ENCODE peak calls at places on chromosomes 3 and 15, in four cellular contexts. S is germinal center; P is CD8-positive, alpha-beta T cell; Q is HEK293T. B is an unnamed sample.
A peak's percentile ranks its signal among the peaks of the same experiment; 100 is the strongest.

GRCh38 chr15:99158626-99159412 is 53.9 kb downstream of the SYNM start:
- DNase-seq in S (no peak), P (no peak), Q (no peak), B (no peak)

GRCh38 chr15:91553455-91553854 is 300.1 kb upstream of the SLCO3A1 start:
- DNase-seq in S (no peak), P (no peak), Q (no peak), B (no peak)

GRCh38 chr3:128341659-128342395 is 124.9 kb downstream of the DNAJB8 start:
- DNase-seq in S (no peak), P (no peak), Q (no peak), B (no peak)

GRCh38 chr15:41695750-41696436 is 35.7 kb downstream of the MGA start:
- DNase-seq in S (peak; percentile 77), P (peak; percentile 56), Q (peak; percentile 10), B (no peak)

GRCh38 chr15:74608776-74609175 is 6.9 kb upstream of the CLK3 start:
- DNase-seq in S (no peak), P (no peak), Q (no peak), B (no peak)

GRCh38 chr3:165895919-165896318 is 58.7 kb upstream of the BCHE start:
- DNase-seq in S (no peak), P (no peak), Q (peak; percentile 27), B (no peak)

GRCh38 chr15:51108933-51109550 is 14.3 kb upstream of the TNFAIP8L3 start:
- DNase-seq in S (no peak), P (no peak), Q (no peak), B (no peak)

GRCh38 chr3:33057320-33058298 is 39.3 kb downstream of the GLB1 start:
- DNase-seq in S (no peak), P (no peak), Q (no peak), B (no peak)

GRCh38 chr15:85397926-85398325 is 17.5 kb downstream of the AKAP13 start:
- DNase-seq in S (no peak), P (no peak), Q (no peak), B (no peak)

GRCh38 chr3:84755860-84756259 is 202.9 kb upstream of the CADM2 start:
- DNase-seq in S (no peak), P (no peak), Q (no peak), B (peak; percentile 45)

B was measured in pancreas.